ENCODE peak calls at places on chromosomes 4 and X, in five cellular contexts. One of them, this sample, is unnamed.
A peak's percentile ranks its signal among the peaks of the same experiment; 100 is the strongest.

GRCh38 chr4:111808174-111808573 is 337.1 kb upstream of the FAM241A start:
- DNase-seq in suprapubic skin: no peak
- DNase-seq in activated CD8-positive, alpha-beta T cell treated with anti-CD3 and anti-CD28 coated beads for 36 hours: no peak
- DNase-seq in body of pancreas: no peak
- DNase-seq in cardiac muscle cell: no peak
- DNase-seq in this sample: no peak

GRCh38 chr4:10762541-10762940 is 78.0 kb upstream of the CLNK start:
- DNase-seq in suprapubic skin: no peak
- DNase-seq in activated CD8-positive, alpha-beta T cell treated with anti-CD3 and anti-CD28 coated beads for 36 hours: no peak
- DNase-seq in body of pancreas: no peak
- DNase-seq in cardiac muscle cell: peak; percentile 6
- DNase-seq in this sample: no peak

GRCh38 chr4:13522282-13523104 is 21.8 kb downstream of the NKX3-2 start:
- DNase-seq in suprapubic skin: no peak
- DNase-seq in activated CD8-positive, alpha-beta T cell treated with anti-CD3 and anti-CD28 coated beads for 36 hours: no peak
- DNase-seq in body of pancreas: no peak
- DNase-seq in cardiac muscle cell: no peak
- DNase-seq in this sample: no peak

GRCh38 chr4:151851354-151851753 is 90.5 kb upstream of the GATB start:
- DNase-seq in suprapubic skin: no peak
- DNase-seq in activated CD8-positive, alpha-beta T cell treated with anti-CD3 and anti-CD28 coated beads for 36 hours: no peak
- DNase-seq in body of pancreas: no peak
- DNase-seq in cardiac muscle cell: no peak
- DNase-seq in this sample: no peak

GRCh38 chrX:48806088-48806487 is 4.2 kb downstream of the HDAC6 start:
- DNase-seq in suprapubic skin: no peak
- DNase-seq in activated CD8-positive, alpha-beta T cell treated with anti-CD3 and anti-CD28 coated beads for 36 hours: no peak
- DNase-seq in body of pancreas: no peak
- DNase-seq in cardiac muscle cell: no peak
- DNase-seq in this sample: peak; percentile 7

GRCh38 chr4:37601527-37601926 is 84.6 kb downstream of the RELL1 start:
- DNase-seq in suprapubic skin: no peak
- DNase-seq in activated CD8-positive, alpha-beta T cell treated with anti-CD3 and anti-CD28 coated beads for 36 hours: no peak
- DNase-seq in body of pancreas: peak; percentile 37
- DNase-seq in cardiac muscle cell: no peak
- DNase-seq in this sample: no peak

GRCh38 chr4:3418029-3418762 is 23.6 kb upstream of the HGFAC start:
- DNase-seq in suprapubic skin: peak; percentile 58
- DNase-seq in activated CD8-positive, alpha-beta T cell treated with anti-CD3 and anti-CD28 coated beads for 36 hours: no peak
- DNase-seq in body of pancreas: peak; percentile 8
- DNase-seq in cardiac muscle cell: no peak
- DNase-seq in this sample: no peak

GRCh38 chr4:180240670-180241069 is 2002.5 kb upstream of the TENM3 start:
- DNase-seq in suprapubic skin: no peak
- DNase-seq in activated CD8-positive, alpha-beta T cell treated with anti-CD3 and anti-CD28 coated beads for 36 hours: no peak
- DNase-seq in body of pancreas: no peak
- DNase-seq in cardiac muscle cell: no peak
- DNase-seq in this sample: no peak

GRCh38 chr4:27973056-27973455 is 1112.4 kb downstream of the STIM2 start:
- DNase-seq in suprapubic skin: no peak
- DNase-seq in activated CD8-positive, alpha-beta T cell treated with anti-CD3 and anti-CD28 coated beads for 36 hours: no peak
- DNase-seq in body of pancreas: no peak
- DNase-seq in cardiac muscle cell: no peak
- DNase-seq in this sample: no peak

GRCh38 chr4:69881173-69881773 is 21.3 kb upstream of the SULT1E1 start:
- DNase-seq in suprapubic skin: no peak
- DNase-seq in activated CD8-positive, alpha-beta T cell treated with anti-CD3 and anti-CD28 coated beads for 36 hours: peak; percentile 31
- DNase-seq in body of pancreas: peak; percentile 47
- DNase-seq in cardiac muscle cell: peak; percentile 54
- DNase-seq in this sample: peak; percentile 53

GRCh38 chr4:163467371-163467770 is 6.2 kb downstream of the TKTL2 start:
- DNase-seq in suprapubic skin: no peak
- DNase-seq in activated CD8-positive, alpha-beta T cell treated with anti-CD3 and anti-CD28 coated beads for 36 hours: no peak
- DNase-seq in body of pancreas: no peak
- DNase-seq in cardiac muscle cell: no peak
- DNase-seq in this sample: no peak

GRCh38 chrX:37455381-37455780 is 106.2 kb downstream of the PRRG1 start:
- DNase-seq in suprapubic skin: no peak
- DNase-seq in activated CD8-positive, alpha-beta T cell treated with anti-CD3 and anti-CD28 coated beads for 36 hours: no peak
- DNase-seq in body of pancreas: no peak
- DNase-seq in cardiac muscle cell: no peak
- DNase-seq in this sample: no peak

GRCh38 chr4:64251779-64252178 is 157.5 kb downstream of the TECRL start:
- DNase-seq in suprapubic skin: no peak
- DNase-seq in activated CD8-positive, alpha-beta T cell treated with anti-CD3 and anti-CD28 coated beads for 36 hours: no peak
- DNase-seq in body of pancreas: no peak
- DNase-seq in cardiac muscle cell: no peak
- DNase-seq in this sample: no peak

GRCh38 chr4:16206848-16207247 is 19.4 kb downstream of the TAPT1 start:
- DNase-seq in suprapubic skin: no peak
- DNase-seq in activated CD8-positive, alpha-beta T cell treated with anti-CD3 and anti-CD28 coated beads for 36 hours: peak; percentile 16
- DNase-seq in body of pancreas: no peak
- DNase-seq in cardiac muscle cell: no peak
- DNase-seq in this sample: no peak

GRCh38 chr4:125243835-125244397 is 70.8 kb upstream of the FAT4 start:
- DNase-seq in suprapubic skin: no peak
- DNase-seq in activated CD8-positive, alpha-beta T cell treated with anti-CD3 and anti-CD28 coated beads for 36 hours: no peak
- DNase-seq in body of pancreas: no peak
- DNase-seq in cardiac muscle cell: no peak
- DNase-seq in this sample: no peak

GRCh38 chr4:163556650-163557391 is 62.3 kb downstream of the TMA16 start:
- DNase-seq in suprapubic skin: no peak
- DNase-seq in activated CD8-positive, alpha-beta T cell treated with anti-CD3 and anti-CD28 coated beads for 36 hours: no peak
- DNase-seq in body of pancreas: no peak
- DNase-seq in cardiac muscle cell: no peak
- DNase-seq in this sample: no peak

GRCh38 chrX:148271263-148271662 is 229.2 kb upstream of the AFF2 start:
- DNase-seq in suprapubic skin: no peak
- DNase-seq in activated CD8-positive, alpha-beta T cell treated with anti-CD3 and anti-CD28 coated beads for 36 hours: no peak
- DNase-seq in body of pancreas: no peak
- DNase-seq in cardiac muscle cell: no peak
- DNase-seq in this sample: no peak

GRCh38 chr4:185638548-185639301 is 103.4 kb upstream of the PDLIM3 start:
- DNase-seq in suprapubic skin: no peak
- DNase-seq in activated CD8-positive, alpha-beta T cell treated with anti-CD3 and anti-CD28 coated beads for 36 hours: no peak
- DNase-seq in body of pancreas: no peak
- DNase-seq in cardiac muscle cell: no peak
- DNase-seq in this sample: no peak

GRCh38 chrX:17590892-17591740 is 146.2 kb upstream of the SCML1 start:
- DNase-seq in suprapubic skin: no peak
- DNase-seq in activated CD8-positive, alpha-beta T cell treated with anti-CD3 and anti-CD28 coated beads for 36 hours: peak; percentile 56
- DNase-seq in body of pancreas: peak; percentile 58
- DNase-seq in cardiac muscle cell: peak; percentile 83
- DNase-seq in this sample: peak; percentile 56

GRCh38 chr4:153111426-153112070 is 92.7 kb upstream of the TRIM2 start:
- DNase-seq in suprapubic skin: no peak
- DNase-seq in activated CD8-positive, alpha-beta T cell treated with anti-CD3 and anti-CD28 coated beads for 36 hours: no peak
- DNase-seq in body of pancreas: no peak
- DNase-seq in cardiac muscle cell: no peak
- DNase-seq in this sample: no peak

GRCh38 chr4:21710212-21710843 is 238.2 kb downstream of the KCNIP4 start:
- DNase-seq in suprapubic skin: no peak
- DNase-seq in activated CD8-positive, alpha-beta T cell treated with anti-CD3 and anti-CD28 coated beads for 36 hours: no peak
- DNase-seq in body of pancreas: no peak
- DNase-seq in cardiac muscle cell: no peak
- DNase-seq in this sample: no peak

GRCh38 chr4:49032440-49033161 is 46.5 kb downstream of the CWH43 start:
- DNase-seq in suprapubic skin: no peak
- DNase-seq in activated CD8-positive, alpha-beta T cell treated with anti-CD3 and anti-CD28 coated beads for 36 hours: peak; percentile 28
- DNase-seq in body of pancreas: no peak
- DNase-seq in cardiac muscle cell: no peak
- DNase-seq in this sample: peak; percentile 30

GRCh38 chrX:81195712-81196111 is 6.0 kb downstream of the HMGN5 start:
- DNase-seq in suprapubic skin: no peak
- DNase-seq in activated CD8-positive, alpha-beta T cell treated with anti-CD3 and anti-CD28 coated beads for 36 hours: peak; percentile 72
- DNase-seq in body of pancreas: peak; percentile 52
- DNase-seq in cardiac muscle cell: peak; percentile 52
- DNase-seq in this sample: peak; percentile 72

GRCh38 chrX:63754860-63755579 is 30.0 kb downstream of the ARHGEF9 start:
- DNase-seq in suprapubic skin: peak; percentile 94
- DNase-seq in activated CD8-positive, alpha-beta T cell treated with anti-CD3 and anti-CD28 coated beads for 36 hours: peak; percentile 90
- DNase-seq in body of pancreas: peak; percentile 91
- DNase-seq in cardiac muscle cell: peak; percentile 91
- DNase-seq in this sample: peak; percentile 96

GRCh38 chr4:53656421-53656981 is 65.2 kb upstream of the LNX1 start:
- DNase-seq in suprapubic skin: no peak
- DNase-seq in activated CD8-positive, alpha-beta T cell treated with anti-CD3 and anti-CD28 coated beads for 36 hours: no peak
- DNase-seq in body of pancreas: no peak
- DNase-seq in cardiac muscle cell: no peak
- DNase-seq in this sample: no peak

GRCh38 chr4:79682801-79683217 is 274.8 kb upstream of the GK2 start:
- DNase-seq in suprapubic skin: no peak
- DNase-seq in activated CD8-positive, alpha-beta T cell treated with anti-CD3 and anti-CD28 coated beads for 36 hours: no peak
- DNase-seq in body of pancreas: peak; percentile 10
- DNase-seq in cardiac muscle cell: no peak
- DNase-seq in this sample: no peak

GRCh38 chrX:3159995-3160715 is 118.9 kb downstream of the ARSF start:
- DNase-seq in suprapubic skin: no peak
- DNase-seq in activated CD8-positive, alpha-beta T cell treated with anti-CD3 and anti-CD28 coated beads for 36 hours: no peak
- DNase-seq in body of pancreas: no peak
- DNase-seq in cardiac muscle cell: no peak
- DNase-seq in this sample: no peak

GRCh38 chr4:121535351-121535750 is 154.5 kb upstream of the QRFPR start:
- DNase-seq in suprapubic skin: no peak
- DNase-seq in activated CD8-positive, alpha-beta T cell treated with anti-CD3 and anti-CD28 coated beads for 36 hours: no peak
- DNase-seq in body of pancreas: no peak
- DNase-seq in cardiac muscle cell: no peak
- DNase-seq in this sample: no peak
- TF ChIP-seq CTCF in suprapubic skin: no peak
- TF ChIP-seq CTCF in activated CD8-positive, alpha-beta T cell treated with anti-CD3 and anti-CD28 coated beads for 36 hours: no peak
- TF ChIP-seq CTCF in body of pancreas: no peak
- TF ChIP-seq CTCF in cardiac muscle cell: no peak
- TF ChIP-seq CTCF in this sample: no peak

GRCh38 chr4:103207673-103208072 is 9.5 kb upstream of the CENPE start:
- DNase-seq in suprapubic skin: no peak
- DNase-seq in activated CD8-positive, alpha-beta T cell treated with anti-CD3 and anti-CD28 coated beads for 36 hours: no peak
- DNase-seq in body of pancreas: no peak
- DNase-seq in cardiac muscle cell: peak; percentile 20
- DNase-seq in this sample: no peak
- TF ChIP-seq CTCF in suprapubic skin: no peak
- TF ChIP-seq CTCF in activated CD8-positive, alpha-beta T cell treated with anti-CD3 and anti-CD28 coated beads for 36 hours: no peak
- TF ChIP-seq CTCF in body of pancreas: no peak
- TF ChIP-seq CTCF in cardiac muscle cell: no peak
- TF ChIP-seq CTCF in this sample: no peak

GRCh38 chr4:113355550-113356371 is 306.3 kb downstream of the ANK2 start:
- DNase-seq in suprapubic skin: no peak
- DNase-seq in activated CD8-positive, alpha-beta T cell treated with anti-CD3 and anti-CD28 coated beads for 36 hours: peak; percentile 90
- DNase-seq in body of pancreas: peak; percentile 12
- DNase-seq in cardiac muscle cell: no peak
- DNase-seq in this sample: peak; percentile 93

GRCh38 chr4:113356452-113356851 is 307.0 kb downstream of the ANK2 start:
- DNase-seq in suprapubic skin: no peak
- DNase-seq in activated CD8-positive, alpha-beta T cell treated with anti-CD3 and anti-CD28 coated beads for 36 hours: no peak
- DNase-seq in body of pancreas: no peak
- DNase-seq in cardiac muscle cell: no peak
- DNase-seq in this sample: no peak

DNA sequence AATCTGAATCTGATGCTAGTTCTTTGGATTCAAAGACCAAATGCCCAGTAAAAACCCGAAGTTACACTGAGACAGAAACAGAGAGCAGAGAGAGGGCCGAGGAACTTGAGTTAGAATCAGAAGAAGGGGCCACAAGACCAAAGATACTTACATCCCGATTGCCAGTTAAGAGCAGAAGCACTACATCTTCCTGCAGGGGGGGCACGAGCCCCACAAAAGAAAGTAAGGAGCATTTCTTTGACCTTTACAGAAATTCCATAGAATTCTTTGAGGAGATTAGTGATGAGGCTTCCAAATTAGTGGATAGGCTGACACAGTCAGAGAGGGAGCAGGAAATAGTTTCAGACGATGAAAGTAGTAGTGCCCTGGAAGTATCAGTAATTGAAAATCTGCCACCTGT is 309.3 kb downstream of the ANK2 start:
- DNase-seq in suprapubic skin: no peak
- DNase-seq in activated CD8-positive, alpha-beta T cell treated with anti-CD3 and anti-CD28 coated beads for 36 hours: no peak
- DNase-seq in body of pancreas: no peak
- DNase-seq in cardiac muscle cell: no peak
- DNase-seq in this sample: no peak
- TF ChIP-seq CTCF in suprapubic skin: no peak
- TF ChIP-seq CTCF in activated CD8-positive, alpha-beta T cell treated with anti-CD3 and anti-CD28 coated beads for 36 hours: no peak
- TF ChIP-seq CTCF in body of pancreas: no peak
- TF ChIP-seq CTCF in cardiac muscle cell: peak; percentile 13
- TF ChIP-seq CTCF in this sample: no peak

GRCh38 chr4:77418333-77418732 is 187.3 kb upstream of the CXCL13 start:
- DNase-seq in suprapubic skin: no peak
- DNase-seq in activated CD8-positive, alpha-beta T cell treated with anti-CD3 and anti-CD28 coated beads for 36 hours: peak; percentile 24
- DNase-seq in body of pancreas: no peak
- DNase-seq in cardiac muscle cell: no peak
- DNase-seq in this sample: peak; percentile 31
- TF ChIP-seq CTCF in suprapubic skin: no peak
- TF ChIP-seq CTCF in activated CD8-positive, alpha-beta T cell treated with anti-CD3 and anti-CD28 coated beads for 36 hours: peak; percentile 15
- TF ChIP-seq CTCF in body of pancreas: no peak
- TF ChIP-seq CTCF in cardiac muscle cell: peak; percentile 31
- TF ChIP-seq CTCF in this sample: no peak

DNA sequence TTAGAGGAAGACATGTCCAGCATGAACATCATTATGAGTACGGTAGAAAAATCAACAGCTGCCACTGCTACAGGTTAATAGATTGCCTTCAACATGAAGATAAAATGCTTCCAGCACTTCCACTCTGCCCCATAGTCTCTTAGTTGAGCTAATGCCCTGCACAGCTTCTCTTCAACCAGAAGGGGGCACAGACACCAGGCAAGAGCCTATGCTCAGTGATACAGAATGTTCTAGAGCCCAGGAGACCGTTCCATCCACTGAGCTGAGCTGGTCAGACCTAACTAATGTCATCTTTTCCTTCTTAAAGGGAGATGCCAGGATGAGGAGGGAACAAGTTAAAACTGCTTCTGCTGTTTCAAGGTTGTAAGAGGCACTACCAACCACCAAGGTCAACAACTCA is 42.2 kb downstream of the SMIM10L2A start:
- DNase-seq in suprapubic skin: no peak
- DNase-seq in activated CD8-positive, alpha-beta T cell treated with anti-CD3 and anti-CD28 coated beads for 36 hours: no peak
- DNase-seq in body of pancreas: no peak
- DNase-seq in cardiac muscle cell: no peak
- DNase-seq in this sample: peak; percentile 16
- TF ChIP-seq CTCF in suprapubic skin: no peak
- TF ChIP-seq CTCF in activated CD8-positive, alpha-beta T cell treated with anti-CD3 and anti-CD28 coated beads for 36 hours: no peak
- TF ChIP-seq CTCF in body of pancreas: no peak
- TF ChIP-seq CTCF in cardiac muscle cell: peak; percentile 50
- TF ChIP-seq CTCF in this sample: peak; percentile 35